ENCODE peak calls at places on chromosomes 4 and X, in four cellular contexts. X, Z, B and L are unnamed samples.

GRCh38 chr4:86935833-86936721 is 1.3 kb downstream of the AFF1 start:
- DNase-seq in Z (peak), B (peak), X (no peak), L (peak)

GRCh38 chrX:21528076-21528475 is 130.1 kb downstream of the KLHL34 start:
- DNase-seq in X (no peak), B (no peak), Z (no peak), L (no peak)

GRCh38 chr4:73894021-73894420 is 24.8 kb downstream of the CXCL1 start:
- DNase-seq in B (no peak), Z (no peak), X (no peak), L (no peak)

GRCh38 chr4:80266902-80267380 is 477 bp downstream of the FGF5 start:
- DNase-seq in B (peak), X (no peak), Z (no peak), L (no peak)

GRCh38 chr4:91914176-91914804 is 389.5 kb upstream of the GRID2 start:
- DNase-seq in B (no peak), X (no peak), Z (no peak), L (no peak)

GRCh38 chrX:116240446-116240845 is 69.9 kb downstream of the AGTR2 start:
- DNase-seq in B (no peak), X (no peak), Z (no peak), L (peak)

GRCh38 chrX:63784346-63784901 is 590 bp downstream of the ARHGEF9 start:
- DNase-seq in Z (no peak), B (no peak), X (no peak), L (no peak)

GRCh38 chr4:159227378-159227777 is 124.5 kb downstream of the RAPGEF2 start:
- DNase-seq in X (no peak), B (no peak), Z (no peak), L (no peak)

GRCh38 chrX:9062621-9063020 is 28.7 kb upstream of the FAM9B start:
- DNase-seq in B (no peak), X (no peak), Z (no peak), L (no peak)

GRCh38 chrX:10240918-10241317 is 84.1 kb downstream of the CLCN4 start:
- DNase-seq in Z (no peak), B (no peak), X (no peak), L (no peak)

GRCh38 chrX:3271485-3272186 is 74.8 kb downstream of the MXRA5 start:
- DNase-seq in B (no peak), Z (no peak), X (no peak), L (no peak)

GRCh38 chr4:3834921-3835521 is 68.8 kb downstream of the ADRA2C start:
- DNase-seq in B (no peak), X (no peak), Z (no peak), L (no peak)

GRCh38 chrX:15474058-15474457 is 19.1 kb downstream of the PIR start:
- DNase-seq in Z (no peak), B (no peak), X (no peak), L (no peak)

GRCh38 chr4:4871267-4872147 is 12.0 kb downstream of the MSX1 start:
- DNase-seq in B (no peak), Z (no peak), X (no peak), L (no peak)

GRCh38 chr4:16315451-16315850 is 89.2 kb upstream of the TAPT1 start:
- DNase-seq in X (no peak), B (no peak), Z (no peak), L (no peak)

GRCh38 chr4:151000747-151001429 is 14.2 kb downstream of the LRBA start:
- DNase-seq in Z (no peak), B (no peak), X (no peak), L (no peak)

GRCh38 chr4:32163125-32163524 is 1443.0 kb downstream of the PCDH7 start:
- DNase-seq in B (no peak), Z (no peak), X (no peak), L (no peak)

GRCh38 chrX:150688911-150689451 is 4.2 kb upstream of the MTMR1 start:
- DNase-seq in Z (no peak), B (no peak), X (no peak), L (no peak)

GRCh38 chrX:63186137-63186536 is 165.0 kb downstream of the SPIN4 start:
- DNase-seq in X (no peak), B (no peak), Z (no peak), L (no peak)

GRCh38 chrX:55908685-55909212 is 191.2 kb downstream of the RRAGB start:
- DNase-seq in X (no peak), Z (no peak), B (no peak), L (no peak)

GRCh38 chrX:130523460-130524394 is 121.9 kb downstream of the RBMX2 start:
- DNase-seq in B (peak), X (no peak), Z (no peak), L (no peak)

GRCh38 chrX:9349572-9350259 is 115.1 kb upstream of the TBL1X start:
- DNase-seq in Z (no peak), X (no peak), B (no peak), L (no peak)

GRCh38 chr4:37977471-37978452 is 17.6 kb downstream of the PTTG2 start:
- DNase-seq in X (no peak), B (peak), Z (peak), L (peak)